ENCODE peak calls at places on chromosomes 1 and 21, in five cellular contexts. M, F, U, E and A are unnamed samples.

GRCh38 chr1:173122958-173123852 is 72.5 kb upstream of the TNFSF18 start:
- DNase-seq in M (peak; percentile 75), F (peak; percentile 31), U (peak; percentile 65), E (peak; percentile 85), A (peak; percentile 51)

GRCh38 chr1:171901245-171901644 is 59.9 kb downstream of the DNM3 start:
- DNase-seq in M (no peak), F (no peak), U (no peak), E (peak; percentile 16), A (no peak)

GRCh38 chr1:184693011-184693410 is 61.6 kb downstream of the EDEM3 start:
- DNase-seq in M (no peak), F (no peak), U (no peak), E (no peak), A (no peak)

GRCh38 chr21:35593000-35593502 is 467.3 kb downstream of the SETD4 start:
- DNase-seq in M (no peak), F (no peak), U (no peak), E (no peak), A (no peak)

GRCh38 chr1:60547821-60548220 is 474.3 kb upstream of the C1orf87 start:
- DNase-seq in M (no peak), F (no peak), U (no peak), E (no peak), A (no peak)

GRCh38 chr1:34163792-34164509 is 1.1 kb downstream of the CSMD2 start:
- DNase-seq in M (no peak), F (peak; percentile 37), U (no peak), E (peak; percentile 41), A (no peak)

GRCh38 chr1:176466514-176466913 is 3.5 kb downstream of the PAPPA2 start:
- DNase-seq in M (no peak), F (peak; percentile 62), U (no peak), E (no peak), A (no peak)

GRCh38 chr21:22791986-22792560 is 1793.9 kb downstream of the NCAM2 start:
- DNase-seq in M (no peak), F (peak; percentile 23), U (no peak), E (peak; percentile 32), A (peak; percentile 8)

GRCh38 chr1:48003741-48004503 is 6.7 kb upstream of the TRABD2B start:
- DNase-seq in M (no peak), F (no peak), U (no peak), E (no peak), A (no peak)

GRCh38 chr1:245512980-245513578 is 358.3 kb downstream of the KIF26B start:
- DNase-seq in M (no peak), F (peak; percentile 62), U (no peak), E (peak; percentile 84), A (no peak)

GRCh38 chr1:33045814-33046213 is 9.1 kb upstream of the AK2 start:
- DNase-seq in M (no peak), F (no peak), U (no peak), E (no peak), A (no peak)

GRCh38 chr1:31238612-31238985 is 1.1 kb downstream of the NKAIN1 start:
- DNase-seq in M (no peak), F (no peak), U (no peak), E (no peak), A (no peak)